ENCODE peak calls at places on chromosomes 12 and 14, in four cellular contexts. One of them, this sample, is unnamed.

GRCh38 chr12:112826011-112826410 is 34.5 kb downstream of the RPH3A start:
- DNase-seq in lower lobe of right lung: no peak
- DNase-seq in astrocyte of the spinal cord: no peak
- DNase-seq in A673: no peak
- DNase-seq in this sample: no peak

GRCh38 chr14:48526307-48526706 is 850.9 kb upstream of the MDGA2 start:
- DNase-seq in astrocyte of the spinal cord: no peak
- DNase-seq in A673: no peak
- DNase-seq in lower lobe of right lung: no peak
- DNase-seq in this sample: no peak

GRCh38 chr12:15837141-15837781 is 44.9 kb upstream of the STRAP start:
- DNase-seq in lower lobe of right lung: no peak
- DNase-seq in A673: no peak
- DNase-seq in astrocyte of the spinal cord: peak
- DNase-seq in this sample: peak

GRCh38 chr12:132489078-132489601 is 811 bp upstream of the FBRSL1 start:
- DNase-seq in astrocyte of the spinal cord: no peak
- DNase-seq in lower lobe of right lung: peak
- DNase-seq in A673: no peak
- DNase-seq in this sample: no peak

GRCh38 chr12:43903686-43904085 is 67.8 kb downstream of the TMEM117 start:
- DNase-seq in lower lobe of right lung: no peak
- DNase-seq in astrocyte of the spinal cord: no peak
- DNase-seq in A673: no peak
- DNase-seq in this sample: no peak

GRCh38 chr14:31937730-31938346 is 139.3 kb upstream of the ARHGAP5 start:
- DNase-seq in lower lobe of right lung: no peak
- DNase-seq in astrocyte of the spinal cord: peak
- DNase-seq in A673: peak
- DNase-seq in this sample: no peak

GRCh38 chr12:11732023-11732422 is 82.5 kb downstream of the ETV6 start:
- DNase-seq in A673: no peak
- DNase-seq in astrocyte of the spinal cord: no peak
- DNase-seq in lower lobe of right lung: no peak
- DNase-seq in this sample: no peak

GRCh38 chr12:97075583-97076268 is 168.7 kb downstream of the NEDD1 start:
- DNase-seq in astrocyte of the spinal cord: peak
- DNase-seq in lower lobe of right lung: no peak
- DNase-seq in A673: no peak
- DNase-seq in this sample: peak

GRCh38 chr14:84409435-84409834 is 1120.5 kb upstream of the FLRT2 start:
- DNase-seq in astrocyte of the spinal cord: no peak
- DNase-seq in A673: peak
- DNase-seq in lower lobe of right lung: no peak
- DNase-seq in this sample: no peak

GRCh38 chr12:3046441-3047200 is 30.6 kb upstream of the TSPAN9 start:
- DNase-seq in A673: no peak
- DNase-seq in astrocyte of the spinal cord: no peak
- DNase-seq in lower lobe of right lung: peak
- DNase-seq in this sample: no peak

GRCh38 chr12:33795536-33795935 is 226.8 kb upstream of the ALG10 start:
- DNase-seq in A673: no peak
- DNase-seq in lower lobe of right lung: no peak
- DNase-seq in astrocyte of the spinal cord: peak
- DNase-seq in this sample: no peak

GRCh38 chr14:75857199-75857598 is 124.6 kb downstream of the TGFB3 start:
- DNase-seq in astrocyte of the spinal cord: no peak
- DNase-seq in lower lobe of right lung: no peak
- DNase-seq in A673: no peak
- DNase-seq in this sample: no peak

GRCh38 chr14:92649934-92650545 is 98.4 kb downstream of the LGMN start:
- DNase-seq in A673: no peak
- DNase-seq in lower lobe of right lung: peak
- DNase-seq in astrocyte of the spinal cord: peak
- DNase-seq in this sample: peak

GRCh38 chr12:114692558-114693531 is 8.9 kb upstream of the TBX3 start:
- DNase-seq in astrocyte of the spinal cord: peak
- DNase-seq in lower lobe of right lung: no peak
- DNase-seq in A673: no peak
- DNase-seq in this sample: no peak

GRCh38 chr14:68789002-68789797 is 3.7 kb downstream of the ZFP36L1 start:
- DNase-seq in A673: peak
- DNase-seq in lower lobe of right lung: peak
- DNase-seq in astrocyte of the spinal cord: peak
- DNase-seq in this sample: peak

GRCh38 chr14:69312608-69313007 is 52.6 kb downstream of the GALNT16 start:
- DNase-seq in A673: no peak
- DNase-seq in lower lobe of right lung: no peak
- DNase-seq in astrocyte of the spinal cord: no peak
- DNase-seq in this sample: no peak

GRCh38 chr12:121724930-121725329 is 12.4 kb downstream of the TMEM120B start:
- DNase-seq in A673: no peak
- DNase-seq in lower lobe of right lung: no peak
- DNase-seq in astrocyte of the spinal cord: no peak
- DNase-seq in this sample: no peak

GRCh38 chr14:52318057-52318456 is 3.9 kb downstream of the PTGER2 start:
- DNase-seq in lower lobe of right lung: no peak
- DNase-seq in astrocyte of the spinal cord: no peak
- DNase-seq in A673: no peak
- DNase-seq in this sample: no peak

GRCh38 chr14:101222362-101223090 is 319.0 kb upstream of the RTL1 start:
- DNase-seq in A673: no peak
- DNase-seq in lower lobe of right lung: no peak
- DNase-seq in astrocyte of the spinal cord: no peak
- DNase-seq in this sample: no peak

GRCh38 chr14:22627506-22628263 is 16.5 kb downstream of the OR6J1 start:
- DNase-seq in astrocyte of the spinal cord: no peak
- DNase-seq in lower lobe of right lung: no peak
- DNase-seq in A673: no peak
- DNase-seq in this sample: no peak

GRCh38 chr12:121015825-121016766 is at the start of gene C12orf43:
- DNase-seq in lower lobe of right lung: peak
- DNase-seq in astrocyte of the spinal cord: peak
- DNase-seq in A673: peak
- DNase-seq in this sample: peak

GRCh38 chr14:67428501-67429031 is 16.6 kb upstream of the PLEK2 start:
- DNase-seq in A673: no peak
- DNase-seq in astrocyte of the spinal cord: peak
- DNase-seq in lower lobe of right lung: no peak
- DNase-seq in this sample: peak

GRCh38 chr12:52005903-52006703 is 643 bp upstream of the TAMALIN start:
- DNase-seq in A673: no peak
- DNase-seq in lower lobe of right lung: peak
- DNase-seq in astrocyte of the spinal cord: no peak
- DNase-seq in this sample: no peak

GRCh38 chr14:76434220-76434619 is 58.3 kb downstream of the ESRRB start:
- DNase-seq in A673: no peak
- DNase-seq in lower lobe of right lung: no peak
- DNase-seq in astrocyte of the spinal cord: no peak
- DNase-seq in this sample: no peak

GRCh38 chr12:48988030-48988649 is 10.0 kb downstream of the WNT1 start:
- DNase-seq in A673: peak
- DNase-seq in lower lobe of right lung: peak
- DNase-seq in astrocyte of the spinal cord: no peak
- DNase-seq in this sample: no peak

GRCh38 chr14:23577004-23577681 is 1.4 kb downstream of the JPH4 start:
- DNase-seq in lower lobe of right lung: no peak
- DNase-seq in A673: no peak
- DNase-seq in astrocyte of the spinal cord: no peak
- DNase-seq in this sample: no peak

GRCh38 chr12:51549637-51550036 is 41.4 kb upstream of the SCN8A start:
- DNase-seq in lower lobe of right lung: no peak
- DNase-seq in A673: no peak
- DNase-seq in astrocyte of the spinal cord: peak
- DNase-seq in this sample: no peak

DNA sequence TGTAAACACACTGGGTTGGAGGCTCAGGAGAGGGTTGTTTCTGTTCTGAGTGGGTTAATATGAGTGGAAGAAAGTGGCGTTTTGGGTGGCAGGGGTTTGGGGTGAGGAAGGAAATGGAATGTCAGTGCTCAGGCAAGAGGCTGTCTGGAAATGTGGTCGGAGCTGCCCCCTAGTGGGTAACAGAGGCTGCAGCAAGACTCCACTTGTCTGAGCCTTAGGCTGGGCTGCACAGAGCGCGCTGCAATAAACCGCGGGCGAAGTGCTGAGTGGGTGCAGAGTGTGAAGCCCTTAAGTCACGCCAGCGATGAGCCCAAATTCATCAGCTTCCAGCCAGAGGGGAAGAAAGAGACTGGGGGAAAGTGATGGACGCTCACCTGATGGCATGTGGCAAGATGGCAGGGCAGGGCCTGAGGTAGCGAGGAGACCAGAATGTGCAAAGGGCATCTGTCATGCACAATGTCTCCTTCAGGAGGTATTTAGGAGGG is 12.3 kb downstream of the VSX2 start:
- DNase-seq in A673: peak
- DNase-seq in lower lobe of right lung: peak
- DNase-seq in astrocyte of the spinal cord: peak
- DNase-seq in this sample: peak
- H3K4me3 ChIP-seq in A673: peak
- H3K4me3 ChIP-seq in lower lobe of right lung: peak
- H3K4me3 ChIP-seq in astrocyte of the spinal cord: no peak
- H3K4me3 ChIP-seq in this sample: peak

GRCh38 chr12:100877776-100878175 is 83.2 kb downstream of the ANO4 start:
- DNase-seq in A673: no peak
- DNase-seq in lower lobe of right lung: no peak
- DNase-seq in astrocyte of the spinal cord: no peak
- DNase-seq in this sample: no peak
- TF ChIP-seq CTCF in A673: peak
- TF ChIP-seq CTCF in lower lobe of right lung: no peak
- TF ChIP-seq CTCF in astrocyte of the spinal cord: peak
- TF ChIP-seq CTCF in this sample: peak

DNA sequence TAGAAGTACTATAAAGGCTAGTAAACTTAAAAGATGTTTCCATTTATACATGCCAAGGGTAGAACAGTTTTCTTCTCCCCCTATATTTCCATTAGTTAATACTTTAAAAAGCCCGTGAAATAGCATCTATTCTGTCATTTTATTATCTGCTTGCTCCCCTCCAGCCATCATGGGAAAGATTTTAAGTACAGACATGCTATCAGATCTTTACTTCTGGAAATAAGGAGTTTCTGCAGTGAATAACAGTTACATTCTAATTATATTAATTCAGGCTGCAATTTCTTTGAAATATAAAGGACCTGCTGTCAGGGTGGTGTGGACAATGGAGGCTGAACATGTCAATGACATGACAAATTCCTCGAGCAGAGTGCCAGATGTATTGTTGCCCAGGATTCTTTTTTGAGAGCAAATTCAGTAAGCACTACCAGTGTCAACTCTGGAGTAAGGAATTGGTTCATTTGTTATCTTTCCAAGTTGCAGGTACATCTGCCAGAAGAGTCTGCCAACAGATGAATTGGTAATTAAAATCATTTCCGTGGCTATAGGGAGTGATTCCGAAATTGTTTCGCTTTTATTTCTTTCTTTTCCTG is 151.3 kb downstream of the BTG1 start:
- DNase-seq in A673: no peak
- DNase-seq in astrocyte of the spinal cord: no peak
- DNase-seq in lower lobe of right lung: no peak
- DNase-seq in this sample: no peak
- H3K4me3 ChIP-seq in A673: no peak
- H3K4me3 ChIP-seq in astrocyte of the spinal cord: no peak
- H3K4me3 ChIP-seq in lower lobe of right lung: no peak
- H3K4me3 ChIP-seq in this sample: no peak

GRCh38 chr14:72688990-72689677 is 204.8 kb downstream of the DPF3 start:
- DNase-seq in A673: no peak
- DNase-seq in astrocyte of the spinal cord: no peak
- DNase-seq in lower lobe of right lung: no peak
- DNase-seq in this sample: no peak
- TF ChIP-seq CTCF in A673: no peak
- TF ChIP-seq CTCF in astrocyte of the spinal cord: no peak
- TF ChIP-seq CTCF in lower lobe of right lung: no peak
- TF ChIP-seq CTCF in this sample: no peak

GRCh38 chr14:53967606-53968005 is 11.0 kb upstream of the BMP4 start:
- DNase-seq in lower lobe of right lung: no peak
- DNase-seq in astrocyte of the spinal cord: no peak
- DNase-seq in A673: no peak
- DNase-seq in this sample: no peak

GRCh38 chr14:53957739-53958138 is 1.1 kb upstream of the BMP4 start:
- DNase-seq in lower lobe of right lung: no peak
- DNase-seq in A673: no peak
- DNase-seq in astrocyte of the spinal cord: no peak
- DNase-seq in this sample: no peak

GRCh38 chr14:53963491-53964227 is 7.0 kb upstream of the BMP4 start:
- DNase-seq in A673: no peak
- DNase-seq in lower lobe of right lung: peak
- DNase-seq in astrocyte of the spinal cord: peak
- DNase-seq in this sample: no peak

GRCh38 chr14:53964249-53964648 is 7.6 kb upstream of the BMP4 start:
- DNase-seq in A673: no peak
- DNase-seq in lower lobe of right lung: no peak
- DNase-seq in astrocyte of the spinal cord: peak
- DNase-seq in this sample: peak

DNA sequence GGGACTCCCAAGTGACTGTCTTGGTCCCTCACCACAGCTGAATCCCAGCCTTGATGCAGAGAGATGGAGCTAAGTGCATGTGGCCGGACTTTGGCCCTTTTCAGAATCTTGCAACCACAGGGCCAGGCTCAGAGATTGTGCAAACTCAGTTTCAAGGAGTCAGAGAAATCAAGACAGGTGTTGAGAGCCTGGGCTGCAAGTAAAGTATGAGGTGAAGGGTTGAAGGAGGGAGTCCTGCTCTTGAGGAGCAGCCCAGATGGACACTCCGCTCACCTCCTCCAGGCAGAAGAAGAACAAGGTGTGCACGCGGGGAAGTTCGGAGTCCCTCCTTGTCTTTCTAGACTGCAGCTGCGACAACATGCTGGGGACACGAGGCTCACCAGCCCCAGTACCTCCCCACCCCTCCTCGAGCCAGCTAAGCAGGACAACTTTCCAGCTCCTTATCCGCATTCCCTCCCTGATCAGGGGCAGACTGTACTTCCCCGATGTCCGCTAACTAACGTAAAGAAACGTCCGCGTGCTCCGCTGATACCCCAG is 6.4 kb upstream of the BMP4 start:
- DNase-seq in A673: no peak
- DNase-seq in lower lobe of right lung: no peak
- DNase-seq in astrocyte of the spinal cord: no peak
- DNase-seq in this sample: no peak
- H3K4me3 ChIP-seq in A673: no peak
- H3K4me3 ChIP-seq in lower lobe of right lung: peak
- H3K4me3 ChIP-seq in astrocyte of the spinal cord: peak
- H3K4me3 ChIP-seq in this sample: peak

This sample was measured in astrocyte of the cerebellum.